ENCODE peak calls at places on chromosomes 3 and 15, in six cellular contexts. F is astrocyte of the cerebellum, L is omental fat pad, W is WTC11, U is AG09319, G is cardiac fibroblast. N is an unnamed sample.

GRCh38 chr15:86743283-86743903 is 663.7 kb downstream of the AGBL1 start:
- DNase-seq in F (no peak), L (no peak), W (peak; percentile 83), U (no peak), G (no peak), N (no peak)

GRCh38 chr3:177453087-177453844 is 256.0 kb upstream of the TBL1XR1 start:
- DNase-seq in F (no peak), L (no peak), W (no peak), U (no peak), G (no peak), N (no peak)

GRCh38 chr3:62117903-62118548 is 255.3 kb downstream of the FEZF2 start:
- DNase-seq in F (no peak), L (no peak), W (no peak), U (no peak), G (no peak), N (no peak)

GRCh38 chr3:110654820-110655522 is 416.6 kb upstream of the NECTIN3 start:
- DNase-seq in F (no peak), L (no peak), W (no peak), U (no peak), G (no peak), N (no peak)

GRCh38 chr15:41873711-41874110 is 20.1 kb downstream of the SPTBN5 start:
- DNase-seq in F (no peak), L (no peak), W (no peak), U (no peak), G (no peak), N (no peak)

GRCh38 chr3:193902557-193903256 is 233.2 kb upstream of the HES1 start:
- DNase-seq in F (no peak), L (no peak), W (no peak), U (no peak), G (no peak), N (no peak)

GRCh38 chr15:62515696-62516395 is 350.8 kb upstream of the C2CD4B start:
- DNase-seq in F (no peak), L (no peak), W (no peak), U (no peak), G (no peak), N (no peak)

GRCh38 chr3:15337963-15338362 is 5.6 kb upstream of the SH3BP5 start:
- DNase-seq in F (no peak), L (no peak), W (no peak), U (no peak), G (no peak), N (no peak)

GRCh38 chr3:149214702-149215101 is 6.9 kb downstream of the CP start:
- DNase-seq in F (no peak), L (no peak), W (no peak), U (no peak), G (no peak), N (no peak)

GRCh38 chr15:31214864-31215489 is 111.7 kb upstream of the KLF13 start:
- DNase-seq in F (no peak), L (no peak), W (no peak), U (no peak), G (peak; percentile 48), N (no peak)

GRCh38 chr3:143763568-143764162 is 84.6 kb downstream of the SLC9A9 start:
- DNase-seq in F (no peak), L (no peak), W (no peak), U (no peak), G (peak; percentile 63), N (no peak)

GRCh38 chr15:89761009-89761831 is 10.2 kb upstream of the MESP1 start:
- DNase-seq in F (no peak), L (no peak), W (no peak), U (no peak), G (no peak), N (no peak)
- TF ChIP-seq CTCF in F (no peak), L (no peak), W (no peak), U (no peak), G (no peak), N (no peak)

GRCh38 chr3:8597515-8597853 is 47.1 kb downstream of the SSUH2 start:
- DNase-seq in F (no peak), L (no peak), W (no peak), U (no peak), G (no peak), N (no peak)
- TF ChIP-seq CTCF in F (no peak), L (no peak), W (no peak), U (no peak), G (no peak), N (no peak)

GRCh38 chr3:51751287-51751686 is 27.8 kb downstream of the IQCF6 start:
- DNase-seq in F (no peak), L (no peak), W (no peak), U (no peak), G (no peak), N (no peak)

GRCh38 chr3:51748327-51748726 is 30.7 kb downstream of the IQCF6 start:
- DNase-seq in F (no peak), L (no peak), W (no peak), U (no peak), G (no peak), N (no peak)

GRCh38 chr3:51750878-51751277 is 28.2 kb downstream of the IQCF6 start:
- DNase-seq in F (no peak), L (no peak), W (no peak), U (no peak), G (no peak), N (no peak)

GRCh38 chr3:51747840-51748239 is 31.2 kb downstream of the IQCF6 start:
- DNase-seq in F (no peak), L (no peak), W (no peak), U (no peak), G (no peak), N (no peak)
- TF ChIP-seq CTCF in F (no peak), L (no peak), W (no peak), U (no peak), G (no peak), N (no peak)

GRCh38 chr3:81378552-81379288 is 382.7 kb downstream of the GBE1 start:
- DNase-seq in F (no peak), L (no peak), W (no peak), U (no peak), G (no peak), N (no peak)

GRCh38 chr3:81382470-81382869 is 379.0 kb downstream of the GBE1 start:
- DNase-seq in F (no peak), L (no peak), W (no peak), U (no peak), G (no peak), N (no peak)

GRCh38 chr3:81375921-81376320 is 385.5 kb downstream of the GBE1 start:
- DNase-seq in F (no peak), L (no peak), W (no peak), U (no peak), G (no peak), N (no peak)

DNA sequence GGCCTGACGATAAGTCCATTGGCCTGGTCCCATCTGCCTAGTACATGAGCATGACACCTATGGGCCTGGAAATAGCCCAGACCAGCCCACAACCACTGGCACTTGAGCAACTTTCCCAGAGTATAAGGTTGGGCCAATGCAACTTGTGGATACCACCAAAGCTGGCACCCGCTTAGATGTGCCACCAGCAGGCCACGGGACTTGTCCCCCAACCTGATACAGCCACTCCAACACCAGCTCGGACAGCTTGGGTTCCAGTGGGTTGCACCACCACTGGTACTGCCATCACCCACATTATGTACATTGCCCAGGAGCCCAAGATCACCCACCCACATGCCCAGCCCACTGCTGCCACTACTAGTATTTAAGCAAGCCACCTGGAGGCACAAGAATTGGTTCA is 381.2 kb downstream of the GBE1 start:
- DNase-seq in F (no peak), L (no peak), W (no peak), U (no peak), G (no peak), N (no peak)
- TF ChIP-seq CTCF in F (no peak), L (no peak), W (no peak), U (no peak), G (no peak), N (no peak)